ENCODE peak calls at places on chromosomes 12 and 14, in nine cellular contexts. One of them, this sample, is unnamed.

GRCh38 chr14:25056688-25057078 is 6.7 kb upstream of the STXBP6 start:
- DNase-seq in thoracic aorta: no peak
- DNase-seq in A673: no peak
- DNase-seq in testis: no peak
- DNase-seq in fibroblast of lung: peak; percentile 50
- DNase-seq in HFF-Myc: no peak
- DNase-seq in mesothelial cell of epicardium: no peak
- DNase-seq in GM13977: no peak
- DNase-seq in GM10248: no peak
- DNase-seq in this sample: no peak

GRCh38 chr12:31585271-31585670 is 5.7 kb downstream of the DENND5B start:
- DNase-seq in HFF-Myc: no peak
- DNase-seq in GM10248: no peak
- DNase-seq in fibroblast of lung: peak; percentile 85
- DNase-seq in testis: no peak
- DNase-seq in GM13977: no peak
- DNase-seq in thoracic aorta: no peak
- DNase-seq in mesothelial cell of epicardium: no peak
- DNase-seq in A673: no peak
- DNase-seq in this sample: no peak

GRCh38 chr12:53062977-53063707 is 13.3 kb downstream of the TNS2 start:
- DNase-seq in GM13977: no peak
- DNase-seq in fibroblast of lung: no peak
- DNase-seq in GM10248: no peak
- DNase-seq in A673: no peak
- DNase-seq in testis: peak; percentile 12
- DNase-seq in mesothelial cell of epicardium: no peak
- DNase-seq in HFF-Myc: no peak
- DNase-seq in thoracic aorta: no peak
- DNase-seq in this sample: no peak

GRCh38 chr12:108119974-108120862 is 8.9 kb upstream of the WSCD2 start:
- DNase-seq in GM13977: no peak
- DNase-seq in GM10248: no peak
- DNase-seq in A673: no peak
- DNase-seq in thoracic aorta: no peak
- DNase-seq in testis: no peak
- DNase-seq in fibroblast of lung: no peak
- DNase-seq in HFF-Myc: no peak
- DNase-seq in mesothelial cell of epicardium: no peak
- DNase-seq in this sample: no peak

GRCh38 chr12:8088574-8088973 is 6.5 kb downstream of the NECAP1 start:
- DNase-seq in A673: no peak
- DNase-seq in thoracic aorta: no peak
- DNase-seq in testis: no peak
- DNase-seq in GM13977: peak; percentile 46
- DNase-seq in GM10248: peak; percentile 44
- DNase-seq in fibroblast of lung: no peak
- DNase-seq in HFF-Myc: no peak
- DNase-seq in mesothelial cell of epicardium: no peak
- DNase-seq in this sample: no peak

GRCh38 chr14:101122114-101122854 is 218.8 kb upstream of the RTL1 start:
- DNase-seq in testis: no peak
- DNase-seq in A673: no peak
- DNase-seq in fibroblast of lung: no peak
- DNase-seq in mesothelial cell of epicardium: no peak
- DNase-seq in GM10248: no peak
- DNase-seq in thoracic aorta: no peak
- DNase-seq in HFF-Myc: no peak
- DNase-seq in GM13977: no peak
- DNase-seq in this sample: no peak

GRCh38 chr14:99342204-99342603 is 70.2 kb upstream of the BCL11B start:
- DNase-seq in A673: no peak
- DNase-seq in fibroblast of lung: no peak
- DNase-seq in HFF-Myc: no peak
- DNase-seq in GM10248: no peak
- DNase-seq in GM13977: no peak
- DNase-seq in mesothelial cell of epicardium: no peak
- DNase-seq in thoracic aorta: no peak
- DNase-seq in testis: no peak
- DNase-seq in this sample: no peak

GRCh38 chr14:81269100-81269978 is 48.6 kb upstream of the GTF2A1 start:
- DNase-seq in GM13977: peak; percentile 78
- DNase-seq in testis: no peak
- DNase-seq in A673: peak; percentile 69
- DNase-seq in fibroblast of lung: peak; percentile 57
- DNase-seq in HFF-Myc: peak; percentile 45
- DNase-seq in GM10248: peak; percentile 74
- DNase-seq in mesothelial cell of epicardium: no peak
- DNase-seq in thoracic aorta: no peak
- DNase-seq in this sample: no peak

GRCh38 chr12:92467886-92468285 is 234.9 kb upstream of the PLEKHG7 start:
- DNase-seq in mesothelial cell of epicardium: no peak
- DNase-seq in testis: no peak
- DNase-seq in GM13977: no peak
- DNase-seq in HFF-Myc: no peak
- DNase-seq in GM10248: no peak
- DNase-seq in A673: no peak
- DNase-seq in fibroblast of lung: peak; percentile 49
- DNase-seq in thoracic aorta: no peak
- DNase-seq in this sample: no peak

GRCh38 chr12:126384029-126384564 is 1318.9 kb downstream of the AACS start:
- DNase-seq in HFF-Myc: no peak
- DNase-seq in mesothelial cell of epicardium: no peak
- DNase-seq in A673: peak; percentile 18
- DNase-seq in fibroblast of lung: peak; percentile 27
- DNase-seq in testis: no peak
- DNase-seq in thoracic aorta: no peak
- DNase-seq in GM10248: no peak
- DNase-seq in GM13977: no peak
- DNase-seq in this sample: no peak

GRCh38 chr12:48350249-48351021 is at the start of gene ZNF641:
- DNase-seq in GM10248: peak; percentile 85
- DNase-seq in testis: peak; percentile 82
- DNase-seq in fibroblast of lung: peak; percentile 74
- DNase-seq in GM13977: peak; percentile 88
- DNase-seq in thoracic aorta: peak; percentile 22
- DNase-seq in A673: peak; percentile 85
- DNase-seq in mesothelial cell of epicardium: peak; percentile 72
- DNase-seq in HFF-Myc: peak; percentile 62
- DNase-seq in this sample: peak; percentile 75

GRCh38 chr12:94277426-94278000 is 129.1 kb downstream of the PLXNC1 start:
- DNase-seq in HFF-Myc: no peak
- DNase-seq in thoracic aorta: no peak
- DNase-seq in GM13977: no peak
- DNase-seq in mesothelial cell of epicardium: no peak
- DNase-seq in A673: no peak
- DNase-seq in GM10248: no peak
- DNase-seq in fibroblast of lung: peak; percentile 27
- DNase-seq in testis: no peak
- DNase-seq in this sample: no peak

GRCh38 chr14:55136868-55137785 is 8.1 kb downstream of the LGALS3 start:
- DNase-seq in fibroblast of lung: peak; percentile 92
- DNase-seq in thoracic aorta: peak; percentile 60
- DNase-seq in GM10248: no peak
- DNase-seq in GM13977: no peak
- DNase-seq in mesothelial cell of epicardium: no peak
- DNase-seq in A673: no peak
- DNase-seq in HFF-Myc: no peak
- DNase-seq in testis: peak; percentile 84
- DNase-seq in this sample: no peak

GRCh38 chr12:130708648-130709047 is 7.5 kb downstream of the RIMBP2 start:
- DNase-seq in GM10248: no peak
- DNase-seq in thoracic aorta: no peak
- DNase-seq in mesothelial cell of epicardium: no peak
- DNase-seq in A673: no peak
- DNase-seq in GM13977: no peak
- DNase-seq in fibroblast of lung: no peak
- DNase-seq in HFF-Myc: no peak
- DNase-seq in testis: peak; percentile 4
- DNase-seq in this sample: no peak

GRCh38 chr14:26820101-26820500 is 222.3 kb upstream of the NOVA1 start:
- DNase-seq in thoracic aorta: no peak
- DNase-seq in testis: no peak
- DNase-seq in GM13977: no peak
- DNase-seq in GM10248: no peak
- DNase-seq in A673: no peak
- DNase-seq in HFF-Myc: no peak
- DNase-seq in fibroblast of lung: peak; percentile 60
- DNase-seq in mesothelial cell of epicardium: no peak
- DNase-seq in this sample: no peak

DNA sequence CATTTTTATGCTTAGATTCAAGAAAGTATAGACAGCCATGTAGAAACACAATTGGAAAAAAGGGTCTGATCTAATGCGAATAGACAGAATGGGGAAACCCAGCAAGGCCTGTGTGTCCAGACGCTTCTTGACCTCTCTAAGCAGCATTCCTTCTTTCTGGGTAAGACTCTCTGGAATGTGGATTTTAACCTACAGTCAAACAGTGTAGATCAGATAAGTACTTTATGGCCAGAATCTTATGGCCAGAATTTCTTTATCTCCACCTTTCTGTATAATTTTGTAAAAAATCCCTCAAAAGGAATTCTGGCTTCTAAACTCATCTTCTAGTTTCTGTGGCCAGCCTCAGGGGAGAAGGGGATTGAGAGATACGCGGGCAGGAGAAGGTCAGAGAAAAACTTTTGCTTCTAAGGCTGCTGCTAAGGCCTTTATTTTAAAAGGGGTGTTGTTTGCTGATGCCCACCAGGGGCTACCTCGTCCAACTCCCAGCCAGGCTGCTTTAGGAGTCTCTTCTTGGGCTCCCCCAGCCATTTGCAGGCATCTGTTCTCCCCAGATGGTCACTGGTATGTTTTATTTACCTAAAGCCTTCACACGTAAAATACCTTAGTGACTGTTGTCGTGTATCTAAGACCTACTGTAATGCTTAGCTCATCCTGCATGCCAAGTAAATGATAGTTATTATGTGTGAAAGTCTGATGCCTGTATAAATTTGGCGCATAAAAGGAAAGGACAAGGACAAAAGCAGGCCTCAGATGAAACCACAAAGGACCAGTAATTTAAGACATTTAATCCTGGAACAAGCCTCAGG is 68.4 kb downstream of the ANO6 start:
- DNase-seq in thoracic aorta: no peak
- DNase-seq in fibroblast of lung: peak; percentile 95
- DNase-seq in mesothelial cell of epicardium: no peak
- DNase-seq in testis: no peak
- DNase-seq in GM13977: no peak
- DNase-seq in HFF-Myc: no peak
- DNase-seq in A673: peak; percentile 56
- DNase-seq in GM10248: no peak
- DNase-seq in this sample: no peak
- TF ChIP-seq CTCF in thoracic aorta: no peak
- TF ChIP-seq CTCF in fibroblast of lung: peak; percentile 15
- TF ChIP-seq CTCF in mesothelial cell of epicardium: no peak
- TF ChIP-seq CTCF in testis: no peak
- TF ChIP-seq CTCF in GM13977: no peak
- TF ChIP-seq CTCF in HFF-Myc: no peak
- TF ChIP-seq CTCF in A673: peak; percentile 14
- TF ChIP-seq CTCF in GM10248: no peak
- TF ChIP-seq CTCF in this sample: no peak

GRCh38 chr12:51531982-51532497 is 59.0 kb upstream of the SCN8A start:
- DNase-seq in thoracic aorta: peak; percentile 15
- DNase-seq in fibroblast of lung: peak; percentile 64
- DNase-seq in testis: peak; percentile 88
- DNase-seq in A673: peak; percentile 82
- DNase-seq in HFF-Myc: peak; percentile 52
- DNase-seq in mesothelial cell of epicardium: peak; percentile 42
- DNase-seq in GM13977: peak; percentile 86
- DNase-seq in GM10248: peak; percentile 86
- DNase-seq in this sample: peak; percentile 60

GRCh38 chr12:51536159-51536558 is 54.9 kb upstream of the SCN8A start:
- DNase-seq in mesothelial cell of epicardium: no peak
- DNase-seq in GM10248: no peak
- DNase-seq in thoracic aorta: no peak
- DNase-seq in HFF-Myc: no peak
- DNase-seq in testis: no peak
- DNase-seq in A673: peak; percentile 43
- DNase-seq in GM13977: no peak
- DNase-seq in fibroblast of lung: peak; percentile 5
- DNase-seq in this sample: no peak

GRCh38 chr12:51534675-51535074 is 56.4 kb upstream of the SCN8A start:
- DNase-seq in fibroblast of lung: no peak
- DNase-seq in mesothelial cell of epicardium: no peak
- DNase-seq in A673: no peak
- DNase-seq in thoracic aorta: no peak
- DNase-seq in GM13977: no peak
- DNase-seq in testis: no peak
- DNase-seq in HFF-Myc: no peak
- DNase-seq in GM10248: no peak
- DNase-seq in this sample: no peak

GRCh38 chr12:51534216-51534615 is 56.8 kb upstream of the SCN8A start:
- DNase-seq in mesothelial cell of epicardium: no peak
- DNase-seq in testis: no peak
- DNase-seq in fibroblast of lung: no peak
- DNase-seq in GM10248: no peak
- DNase-seq in HFF-Myc: no peak
- DNase-seq in A673: no peak
- DNase-seq in GM13977: no peak
- DNase-seq in thoracic aorta: no peak
- DNase-seq in this sample: no peak

GRCh38 chr12:51533799-51534198 is 57.2 kb upstream of the SCN8A start:
- DNase-seq in A673: peak; percentile 11
- DNase-seq in GM13977: no peak
- DNase-seq in HFF-Myc: no peak
- DNase-seq in fibroblast of lung: peak; percentile 31
- DNase-seq in mesothelial cell of epicardium: no peak
- DNase-seq in testis: no peak
- DNase-seq in GM10248: no peak
- DNase-seq in thoracic aorta: no peak
- DNase-seq in this sample: no peak
- TF ChIP-seq CTCF in A673: peak; percentile 31
- TF ChIP-seq CTCF in GM13977: peak; percentile 10
- TF ChIP-seq CTCF in HFF-Myc: peak; percentile 18
- TF ChIP-seq CTCF in fibroblast of lung: peak; percentile 31
- TF ChIP-seq CTCF in mesothelial cell of epicardium: no peak
- TF ChIP-seq CTCF in testis: no peak
- TF ChIP-seq CTCF in GM10248: peak; percentile 4
- TF ChIP-seq CTCF in thoracic aorta: no peak
- TF ChIP-seq CTCF in this sample: no peak

DNA sequence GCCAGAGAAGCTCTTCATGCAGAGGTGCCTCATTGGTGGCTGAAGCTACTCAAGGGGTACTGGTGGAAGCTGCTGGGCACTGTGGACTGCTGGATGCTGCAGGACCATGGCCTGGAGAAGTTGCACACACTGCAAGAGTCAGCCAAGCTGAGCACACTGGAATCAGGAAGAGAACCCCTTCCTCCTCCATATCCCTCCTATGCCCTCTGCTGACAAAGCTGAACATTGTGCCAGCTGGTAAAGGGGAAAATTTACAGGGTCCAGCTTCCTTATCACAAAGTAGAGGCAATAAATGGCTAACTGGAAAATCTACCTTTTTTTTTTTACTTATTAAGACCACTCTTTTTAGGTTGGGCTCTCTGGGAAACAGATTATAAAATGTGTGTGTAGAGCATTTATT is 6.5 kb downstream of the CCDC175 start:
- DNase-seq in GM10248: no peak
- DNase-seq in HFF-Myc: no peak
- DNase-seq in thoracic aorta: no peak
- DNase-seq in A673: peak; percentile 56
- DNase-seq in mesothelial cell of epicardium: no peak
- DNase-seq in GM13977: no peak
- DNase-seq in fibroblast of lung: no peak
- DNase-seq in testis: no peak
- DNase-seq in this sample: no peak
- TF ChIP-seq CTCF in GM10248: no peak
- TF ChIP-seq CTCF in HFF-Myc: no peak
- TF ChIP-seq CTCF in thoracic aorta: no peak
- TF ChIP-seq CTCF in A673: peak; percentile 62
- TF ChIP-seq CTCF in mesothelial cell of epicardium: no peak
- TF ChIP-seq CTCF in GM13977: peak; percentile 17
- TF ChIP-seq CTCF in fibroblast of lung: peak; percentile 31
- TF ChIP-seq CTCF in testis: no peak
- TF ChIP-seq CTCF in this sample: no peak

GRCh38 chr12:401235-402126 is at the start of gene CCDC77:
- DNase-seq in testis: peak; percentile 96
- DNase-seq in HFF-Myc: peak; percentile 73
- DNase-seq in GM10248: peak; percentile 96
- DNase-seq in thoracic aorta: peak; percentile 72
- DNase-seq in mesothelial cell of epicardium: peak; percentile 76
- DNase-seq in A673: peak; percentile 97
- DNase-seq in GM13977: peak; percentile 90
- DNase-seq in fibroblast of lung: peak; percentile 86
- DNase-seq in this sample: peak; percentile 95
- TF ChIP-seq CTCF in testis: no peak
- TF ChIP-seq CTCF in HFF-Myc: peak; percentile 2
- TF ChIP-seq CTCF in GM10248: no peak
- TF ChIP-seq CTCF in thoracic aorta: no peak
- TF ChIP-seq CTCF in mesothelial cell of epicardium: no peak
- TF ChIP-seq CTCF in A673: peak; percentile 40
- TF ChIP-seq CTCF in GM13977: no peak
- TF ChIP-seq CTCF in fibroblast of lung: peak; percentile 41
- TF ChIP-seq CTCF in this sample: no peak